ENCODE peak calls at places on chromosomes 12 and 14, in four cellular contexts. S is ELR, I is osteocyte, K is uterus. F is an unnamed sample.

GRCh38 chr14:101250948-101251811 is 310.1 kb upstream of the DIO3 start:
- DNase-seq in S (no peak), I (peak; percentile 84), K (no peak), F (no peak)

GRCh38 chr12:80352476-80352875 is 91.6 kb upstream of the PTPRQ start:
- DNase-seq in S (peak; percentile 25), I (no peak), K (no peak), F (no peak)

GRCh38 chr12:22700126-22700525 is 75.2 kb downstream of the ETNK1 start:
- DNase-seq in S (no peak), I (no peak), K (no peak), F (no peak)

GRCh38 chr14:75634848-75635247 is 25.8 kb downstream of the ERG28 start:
- DNase-seq in S (no peak), I (no peak), K (no peak), F (no peak)

GRCh38 chr12:109719123-109720022 is 5.7 kb downstream of the FAM222A start:
- DNase-seq in S (peak; percentile 58), I (no peak), K (no peak), F (peak; percentile 43)

GRCh38 chr14:45811155-45811554 is 558.2 kb upstream of the MIS18BP1 start:
- DNase-seq in S (no peak), I (no peak), K (no peak), F (no peak)

GRCh38 chr14:99621948-99622347 is 17.9 kb upstream of the CCDC85C start:
- DNase-seq in S (no peak), I (no peak), K (no peak), F (no peak)

GRCh38 chr12:76201758-76202157 is 117.3 kb upstream of the NAP1L1 start:
- DNase-seq in S (peak; percentile 57), I (no peak), K (no peak), F (no peak)

GRCh38 chr12:109586385-109587296 is 13.0 kb downstream of the MVK start:
- DNase-seq in S (no peak), I (no peak), K (no peak), F (no peak)

GRCh38 chr12:115322275-115322674 is 638.3 kb upstream of the TBX3 start:
- DNase-seq in S (peak; percentile 61), I (no peak), K (no peak), F (no peak)

GRCh38 chr12:132847363-132848356 is 19.0 kb upstream of the GOLGA3 start:
- DNase-seq in S (no peak), I (no peak), K (no peak), F (no peak)

GRCh38 chr14:103204852-103205540 is 81.7 kb downstream of the TNFAIP2 start:
- DNase-seq in S (peak; percentile 24), I (no peak), K (no peak), F (no peak)

GRCh38 chr12:102216086-102216691 is 18.6 kb upstream of the PMCH start:
- DNase-seq in S (peak; percentile 86), I (no peak), K (no peak), F (no peak)

GRCh38 chr14:72780771-72781170 is 113.1 kb downstream of the DPF3 start:
- DNase-seq in S (peak; percentile 8), I (peak; percentile 23), K (no peak), F (no peak)

GRCh38 chr12:27226319-27226984 is 17.6 kb upstream of the STK38L start:
- DNase-seq in S (no peak), I (no peak), K (no peak), F (no peak)

GRCh38 chr14:20413785-20414117 is 450 bp upstream of the TEP1 start:
- DNase-seq in S (peak; percentile 17), I (no peak), K (no peak), F (no peak)

GRCh38 chr12:110966081-110966760 is 45.8 kb upstream of the MYL2 start:
- DNase-seq in S (no peak), I (peak; percentile 60), K (no peak), F (no peak)

GRCh38 chr12:100827901-100828520 is 33.4 kb downstream of the ANO4 start:
- DNase-seq in S (peak; percentile 68), I (no peak), K (no peak), F (peak; percentile 46)

GRCh38 chr12:130713581-130713991 is 2.5 kb downstream of the RIMBP2 start:
- DNase-seq in S (no peak), I (no peak), K (peak; percentile 18), F (no peak)

GRCh38 chr12:6182279-6182898 is 17.8 kb upstream of the CD9 start:
- DNase-seq in S (peak; percentile 46), I (peak; percentile 97), K (peak; percentile 85), F (no peak)

GRCh38 chr12:80230068-80230467 is 130.7 kb downstream of the OTOGL start:
- DNase-seq in S (no peak), I (no peak), K (no peak), F (peak; percentile 7)

F was measured in endothelial cell.